ENCODE peak calls at places on chromosomes 12 and 14, in seven cellular contexts. One of them, this sample, is unnamed.

GRCh38 chr12:3222935-3223334 is 145.8 kb downstream of the TSPAN9 start:
- DNase-seq in NCI-H345: peak; percentile 61
- DNase-seq in sciatic nerve: no peak
- DNase-seq in activated CD8-positive, alpha-beta memory T cell treated with anti-CD3 and anti-CD28 coated beads, Interleukin-2, amount 50 U/mL, for 48 hours: no peak
- DNase-seq in activated naive CD4-positive, alpha-beta T cell treated with anti-CD3 and anti-CD28 coated beads, Interleukin-2, amount 10 ng/mL, durations not matched to agents 7 days and 5 days: no peak
- DNase-seq in M059J: no peak
- DNase-seq in adrenal gland: no peak
- DNase-seq in this sample: no peak

GRCh38 chr12:34400423-34400881 is 378.2 kb downstream of the ALG10 start:
- DNase-seq in NCI-H345: no peak
- DNase-seq in sciatic nerve: peak; percentile 30
- DNase-seq in activated CD8-positive, alpha-beta memory T cell treated with anti-CD3 and anti-CD28 coated beads, Interleukin-2, amount 50 U/mL, for 48 hours: peak; percentile 0
- DNase-seq in activated naive CD4-positive, alpha-beta T cell treated with anti-CD3 and anti-CD28 coated beads, Interleukin-2, amount 10 ng/mL, durations not matched to agents 7 days and 5 days: no peak
- DNase-seq in M059J: no peak
- DNase-seq in adrenal gland: no peak
- DNase-seq in this sample: no peak

GRCh38 chr12:93094988-93095737 is 166.1 kb upstream of the EEA1 start:
- DNase-seq in NCI-H345: no peak
- DNase-seq in sciatic nerve: no peak
- DNase-seq in activated CD8-positive, alpha-beta memory T cell treated with anti-CD3 and anti-CD28 coated beads, Interleukin-2, amount 50 U/mL, for 48 hours: no peak
- DNase-seq in activated naive CD4-positive, alpha-beta T cell treated with anti-CD3 and anti-CD28 coated beads, Interleukin-2, amount 10 ng/mL, durations not matched to agents 7 days and 5 days: peak; percentile 21
- DNase-seq in M059J: peak; percentile 29
- DNase-seq in adrenal gland: no peak
- DNase-seq in this sample: no peak

GRCh38 chr12:1562813-1563412 is 31.5 kb downstream of the FBXL14 start:
- DNase-seq in NCI-H345: no peak
- DNase-seq in sciatic nerve: no peak
- DNase-seq in activated CD8-positive, alpha-beta memory T cell treated with anti-CD3 and anti-CD28 coated beads, Interleukin-2, amount 50 U/mL, for 48 hours: no peak
- DNase-seq in activated naive CD4-positive, alpha-beta T cell treated with anti-CD3 and anti-CD28 coated beads, Interleukin-2, amount 10 ng/mL, durations not matched to agents 7 days and 5 days: no peak
- DNase-seq in M059J: peak; percentile 58
- DNase-seq in adrenal gland: no peak
- DNase-seq in this sample: no peak

GRCh38 chr12:109192358-109192757 is 76.0 kb downstream of the ACACB start:
- DNase-seq in NCI-H345: no peak
- DNase-seq in sciatic nerve: no peak
- DNase-seq in activated CD8-positive, alpha-beta memory T cell treated with anti-CD3 and anti-CD28 coated beads, Interleukin-2, amount 50 U/mL, for 48 hours: no peak
- DNase-seq in activated naive CD4-positive, alpha-beta T cell treated with anti-CD3 and anti-CD28 coated beads, Interleukin-2, amount 10 ng/mL, durations not matched to agents 7 days and 5 days: no peak
- DNase-seq in M059J: peak; percentile 88
- DNase-seq in adrenal gland: peak; percentile 67
- DNase-seq in this sample: no peak

GRCh38 chr12:67751376-67751928 is 102.9 kb downstream of the DYRK2 start:
- DNase-seq in NCI-H345: no peak
- DNase-seq in sciatic nerve: no peak
- DNase-seq in activated CD8-positive, alpha-beta memory T cell treated with anti-CD3 and anti-CD28 coated beads, Interleukin-2, amount 50 U/mL, for 48 hours: no peak
- DNase-seq in activated naive CD4-positive, alpha-beta T cell treated with anti-CD3 and anti-CD28 coated beads, Interleukin-2, amount 10 ng/mL, durations not matched to agents 7 days and 5 days: no peak
- DNase-seq in M059J: no peak
- DNase-seq in adrenal gland: no peak
- DNase-seq in this sample: no peak

GRCh38 chr12:108180255-108181094 is 51.4 kb downstream of the WSCD2 start:
- DNase-seq in NCI-H345: no peak
- DNase-seq in sciatic nerve: no peak
- DNase-seq in activated CD8-positive, alpha-beta memory T cell treated with anti-CD3 and anti-CD28 coated beads, Interleukin-2, amount 50 U/mL, for 48 hours: no peak
- DNase-seq in activated naive CD4-positive, alpha-beta T cell treated with anti-CD3 and anti-CD28 coated beads, Interleukin-2, amount 10 ng/mL, durations not matched to agents 7 days and 5 days: no peak
- DNase-seq in M059J: no peak
- DNase-seq in adrenal gland: no peak
- DNase-seq in this sample: no peak

GRCh38 chr14:21711360-21711961 is 37.8 kb upstream of the OR4E1 start:
- DNase-seq in NCI-H345: peak; percentile 43
- DNase-seq in sciatic nerve: no peak
- DNase-seq in activated CD8-positive, alpha-beta memory T cell treated with anti-CD3 and anti-CD28 coated beads, Interleukin-2, amount 50 U/mL, for 48 hours: no peak
- DNase-seq in activated naive CD4-positive, alpha-beta T cell treated with anti-CD3 and anti-CD28 coated beads, Interleukin-2, amount 10 ng/mL, durations not matched to agents 7 days and 5 days: peak; percentile 36
- DNase-seq in M059J: peak; percentile 12
- DNase-seq in adrenal gland: no peak
- DNase-seq in this sample: peak; percentile 67

GRCh38 chr14:89382487-89383170 is 34.4 kb downstream of the FOXN3 start:
- DNase-seq in NCI-H345: no peak
- DNase-seq in sciatic nerve: peak; percentile 7
- DNase-seq in activated CD8-positive, alpha-beta memory T cell treated with anti-CD3 and anti-CD28 coated beads, Interleukin-2, amount 50 U/mL, for 48 hours: no peak
- DNase-seq in activated naive CD4-positive, alpha-beta T cell treated with anti-CD3 and anti-CD28 coated beads, Interleukin-2, amount 10 ng/mL, durations not matched to agents 7 days and 5 days: no peak
- DNase-seq in M059J: no peak
- DNase-seq in adrenal gland: no peak
- DNase-seq in this sample: peak; percentile 68

GRCh38 chr12:56645201-56645716 is 525 bp downstream of the ATP5F1B start:
- DNase-seq in NCI-H345: no peak
- DNase-seq in sciatic nerve: no peak
- DNase-seq in activated CD8-positive, alpha-beta memory T cell treated with anti-CD3 and anti-CD28 coated beads, Interleukin-2, amount 50 U/mL, for 48 hours: peak; percentile 65
- DNase-seq in activated naive CD4-positive, alpha-beta T cell treated with anti-CD3 and anti-CD28 coated beads, Interleukin-2, amount 10 ng/mL, durations not matched to agents 7 days and 5 days: no peak
- DNase-seq in M059J: peak; percentile 20
- DNase-seq in adrenal gland: peak; percentile 53
- DNase-seq in this sample: no peak

GRCh38 chr14:102318781-102319276 is 717 bp upstream of the ZNF839 start:
- DNase-seq in NCI-H345: no peak
- DNase-seq in sciatic nerve: peak; percentile 65
- DNase-seq in activated CD8-positive, alpha-beta memory T cell treated with anti-CD3 and anti-CD28 coated beads, Interleukin-2, amount 50 U/mL, for 48 hours: no peak
- DNase-seq in activated naive CD4-positive, alpha-beta T cell treated with anti-CD3 and anti-CD28 coated beads, Interleukin-2, amount 10 ng/mL, durations not matched to agents 7 days and 5 days: peak; percentile 27
- DNase-seq in M059J: no peak
- DNase-seq in adrenal gland: peak; percentile 30
- DNase-seq in this sample: no peak

GRCh38 chr12:68163546-68164210 is 4.1 kb upstream of the IFNG start:
- DNase-seq in NCI-H345: no peak
- DNase-seq in sciatic nerve: no peak
- DNase-seq in activated CD8-positive, alpha-beta memory T cell treated with anti-CD3 and anti-CD28 coated beads, Interleukin-2, amount 50 U/mL, for 48 hours: no peak
- DNase-seq in activated naive CD4-positive, alpha-beta T cell treated with anti-CD3 and anti-CD28 coated beads, Interleukin-2, amount 10 ng/mL, durations not matched to agents 7 days and 5 days: no peak
- DNase-seq in M059J: no peak
- DNase-seq in adrenal gland: no peak
- DNase-seq in this sample: no peak

GRCh38 chr12:76588881-76589565 is 29.5 kb upstream of the OSBPL8 start:
- DNase-seq in NCI-H345: no peak
- DNase-seq in sciatic nerve: no peak
- DNase-seq in activated CD8-positive, alpha-beta memory T cell treated with anti-CD3 and anti-CD28 coated beads, Interleukin-2, amount 50 U/mL, for 48 hours: no peak
- DNase-seq in activated naive CD4-positive, alpha-beta T cell treated with anti-CD3 and anti-CD28 coated beads, Interleukin-2, amount 10 ng/mL, durations not matched to agents 7 days and 5 days: no peak
- DNase-seq in M059J: peak; percentile 29
- DNase-seq in adrenal gland: no peak
- DNase-seq in this sample: no peak